ENCODE peak calls at places on chromosomes 4 and X, in nine cellular contexts. G is GDM1; H is erythroblast; D is stimulated activated CD4-positive, alpha-beta T cell treated with anti-CD3 and anti-CD28 coated beads, Interleukin-1b, Interleukin-23, amount 100 ng/mL, for 24 hours; K is astrocyte of the spinal cord; E is AG10803; Y is choroid plexus epithelial cell; N is heart right ventricle; O is globus pallidus. V is an unnamed sample.

GRCh38 chrX:120753413-120754251 is 122.0 kb downstream of the CT47B1 start:
- DNase-seq in G (no peak), H (no peak), D (no peak), K (no peak), E (no peak), Y (no peak), N (no peak), O (no peak), V (no peak)

GRCh38 chr4:8148159-8148558 is 10.5 kb downstream of the ABLIM2 start:
- DNase-seq in G (no peak), H (no peak), D (no peak), K (no peak), E (no peak), Y (no peak), N (peak; percentile 4), O (no peak), V (no peak)

GRCh38 chr4:123777297-123777859 is 380.8 kb downstream of the SPRY1 start:
- DNase-seq in G (no peak), H (no peak), D (no peak), K (peak; percentile 17), E (peak; percentile 78), Y (no peak), N (no peak), O (peak; percentile 43), V (no peak)

GRCh38 chr4:1537410-1538095 is 131.3 kb upstream of the NKX1-1 start:
- DNase-seq in G (no peak), H (no peak), D (no peak), K (no peak), E (no peak), Y (no peak), N (peak; percentile 10), O (no peak), V (no peak)

GRCh38 chrX:75365243-75365975 is 91.5 kb downstream of the UPRT start:
- DNase-seq in G (no peak), H (no peak), D (no peak), K (peak; percentile 2), E (no peak), Y (no peak), N (no peak), O (no peak), V (peak; percentile 0)

GRCh38 chrX:66162331-66162822 is 1.7 kb upstream of the HEPH start:
- DNase-seq in G (peak; percentile 54), H (peak; percentile 5), D (no peak), K (no peak), E (no peak), Y (no peak), N (no peak), O (no peak), V (no peak)

GRCh38 chr4:100938698-100939097 is 408.6 kb downstream of the PPP3CA start:
- DNase-seq in G (no peak), H (no peak), D (no peak), K (no peak), E (no peak), Y (no peak), N (no peak), O (no peak), V (no peak)

GRCh38 chr4:185384877-185385465 is 10.8 kb downstream of the LRP2BP start:
- DNase-seq in G (peak; percentile 33), H (no peak), D (no peak), K (no peak), E (peak; percentile 5), Y (peak; percentile 15), N (no peak), O (no peak), V (peak; percentile 4)

GRCh38 chrX:154749856-154750255 is 1.0 kb downstream of the GAB3 start:
- DNase-seq in G (no peak), H (peak; percentile 69), D (no peak), K (no peak), E (no peak), Y (peak; percentile 30), N (no peak), O (no peak), V (no peak)

GRCh38 chr4:76704133-76704881 is 193.6 kb downstream of the SOWAHB start:
- DNase-seq in G (no peak), H (no peak), D (no peak), K (peak; percentile 47), E (peak; percentile 41), Y (peak; percentile 58), N (no peak), O (no peak), V (peak; percentile 67)

GRCh38 chrX:39869846-39870601 is 227.7 kb downstream of the BCOR start:
- DNase-seq in G (peak; percentile 54), H (no peak), D (no peak), K (peak; percentile 44), E (no peak), Y (peak; percentile 53), N (no peak), O (no peak), V (peak; percentile 66)

GRCh38 chr4:119103263-119103662 is 32.4 kb upstream of the MYOZ2 start:
- DNase-seq in G (peak; percentile 1), H (no peak), D (no peak), K (peak; percentile 97), E (peak; percentile 99), Y (peak; percentile 98), N (no peak), O (no peak), V (peak; percentile 95)

GRCh38 chr4:122622400-122622799 is 1.5 kb upstream of the IL21 start:
- DNase-seq in G (no peak), H (no peak), D (no peak), K (no peak), E (no peak), Y (no peak), N (no peak), O (no peak), V (no peak)

GRCh38 chrX:133637765-133638164 is 222.5 kb upstream of the GPC4 start:
- DNase-seq in G (no peak), H (no peak), D (no peak), K (no peak), E (no peak), Y (no peak), N (no peak), O (no peak), V (no peak)

GRCh38 chrX:72624194-72624593 is 51.6 kb upstream of the HDAC8 start:
- DNase-seq in G (no peak), H (no peak), D (no peak), K (no peak), E (no peak), Y (no peak), N (no peak), O (no peak), V (no peak)

GRCh38 chr4:4593596-4593995 is 51.7 kb upstream of the STX18 start:
- DNase-seq in G (no peak), H (no peak), D (no peak), K (no peak), E (no peak), Y (no peak), N (no peak), O (no peak), V (no peak)

GRCh38 chr4:1396806-1397455 is 9.3 kb downstream of the NKX1-1 start:
- DNase-seq in G (no peak), H (no peak), D (no peak), K (no peak), E (no peak), Y (no peak), N (no peak), O (no peak), V (no peak)

GRCh38 chrX:16445166-16445752 is 204.7 kb upstream of the S100G start:
- DNase-seq in G (no peak), H (peak; percentile 58), D (no peak), K (peak; percentile 27), E (no peak), Y (peak; percentile 51), N (no peak), O (no peak), V (peak; percentile 27)

GRCh38 chrX:1321689-1322088 is 14.9 kb upstream of the IL3RA start:
- DNase-seq in G (no peak), H (no peak), D (no peak), K (no peak), E (no peak), Y (no peak), N (no peak), O (no peak), V (no peak)

GRCh38 chr4:146643812-146644401 is 5.2 kb downstream of the POU4F2 start:
- DNase-seq in G (peak; percentile 0), H (peak; percentile 14), D (no peak), K (peak; percentile 45), E (no peak), Y (peak; percentile 42), N (no peak), O (no peak), V (no peak)

GRCh38 chrX:40637687-40638086 is 9.7 kb downstream of the CXorf38 start:
- DNase-seq in G (no peak), H (no peak), D (no peak), K (no peak), E (no peak), Y (no peak), N (no peak), O (no peak), V (no peak)

GRCh38 chr4:38647096-38647819 is 16.7 kb upstream of the KLF3 start:
- DNase-seq in G (peak; percentile 58), H (no peak), D (no peak), K (no peak), E (no peak), Y (no peak), N (no peak), O (no peak), V (no peak)

GRCh38 chr4:88759039-88759631 is 61.5 kb upstream of the NAP1L5 start:
- DNase-seq in G (no peak), H (no peak), D (no peak), K (peak; percentile 36), E (peak; percentile 66), Y (peak; percentile 83), N (no peak), O (peak; percentile 26), V (peak; percentile 44)

GRCh38 chrX:30982467-30982866 is 89.4 kb downstream of the FTHL17 start:
- DNase-seq in G (peak; percentile 22), H (no peak), D (no peak), K (no peak), E (no peak), Y (no peak), N (no peak), O (no peak), V (no peak)

GRCh38 chrX:48509245-48509590 is 426 bp downstream of the PORCN start:
- DNase-seq in G (no peak), H (no peak), D (no peak), K (no peak), E (no peak), Y (no peak), N (no peak), O (no peak), V (no peak)

GRCh38 chr4:127632420-127633403 is at the start of gene INTU:
- DNase-seq in G (peak; percentile 68), H (peak; percentile 87), D (no peak), K (peak; percentile 97), E (peak; percentile 96), Y (peak; percentile 99), N (peak; percentile 88), O (peak; percentile 95), V (peak; percentile 96)

GRCh38 chrX:49106930-49107329 is 16.6 kb downstream of the GPKOW start:
- DNase-seq in G (peak; percentile 25), H (peak; percentile 56), D (no peak), K (peak; percentile 39), E (peak; percentile 56), Y (peak; percentile 71), N (peak; percentile 13), O (peak; percentile 61), V (peak; percentile 30)

GRCh38 chr4:168515222-168516011 is 18.6 kb downstream of the PALLD start:
- DNase-seq in G (no peak), H (no peak), D (no peak), K (no peak), E (no peak), Y (no peak), N (peak; percentile 29), O (no peak), V (no peak)

GRCh38 chr4:83490876-83491450 is 6.1 kb upstream of the ABRAXAS1 start:
- DNase-seq in G (peak; percentile 10), H (peak; percentile 70), D (no peak), K (peak; percentile 41), E (peak; percentile 26), Y (peak; percentile 55), N (no peak), O (no peak), V (peak; percentile 31)

GRCh38 chrX:653316-653715 is 22.7 kb downstream of the SHOX start:
- DNase-seq in G (no peak), H (no peak), D (no peak), K (no peak), E (peak; percentile 24), Y (no peak), N (no peak), O (no peak), V (no peak)

GRCh38 chr4:22522206-22522605 is 6.3 kb upstream of the ADGRA3 start:
- DNase-seq in G (no peak), H (no peak), D (no peak), K (no peak), E (no peak), Y (peak; percentile 64), N (no peak), O (no peak), V (no peak)

V was measured in EL.